ENCODE peak calls at places on chromosomes 7 and 10, in nine cellular contexts. One of them, this sample, is unnamed.

GRCh38 chr10:97140887-97141745 is 44.6 kb downstream of the SLIT1 start:
- DNase-seq in GM23338: peak; percentile 60
- DNase-seq in cardiac muscle cell: no peak
- DNase-seq in aorta: no peak
- DNase-seq in Peyer's patch: no peak
- DNase-seq in tibial nerve: no peak
- DNase-seq in stomach: no peak
- DNase-seq in prostate gland: no peak
- DNase-seq in naive thymus-derived CD4-positive, alpha-beta T cell: no peak
- DNase-seq in this sample: no peak

GRCh38 chr7:16732828-16733227 is 20.7 kb upstream of the TSPAN13 start:
- DNase-seq in aorta: no peak
- DNase-seq in cardiac muscle cell: no peak
- DNase-seq in prostate gland: no peak
- DNase-seq in tibial nerve: no peak
- DNase-seq in naive thymus-derived CD4-positive, alpha-beta T cell: no peak
- DNase-seq in GM23338: no peak
- DNase-seq in stomach: no peak
- DNase-seq in Peyer's patch: no peak
- DNase-seq in this sample: no peak

GRCh38 chr7:17013204-17013603 is 131.4 kb upstream of the AGR3 start:
- DNase-seq in prostate gland: no peak
- DNase-seq in stomach: no peak
- DNase-seq in Peyer's patch: no peak
- DNase-seq in aorta: no peak
- DNase-seq in tibial nerve: no peak
- DNase-seq in naive thymus-derived CD4-positive, alpha-beta T cell: no peak
- DNase-seq in cardiac muscle cell: peak; percentile 38
- DNase-seq in GM23338: no peak
- DNase-seq in this sample: no peak

GRCh38 chr10:27568196-27569175 is 64.4 kb downstream of the RAB18 start:
- DNase-seq in tibial nerve: no peak
- DNase-seq in stomach: no peak
- DNase-seq in Peyer's patch: no peak
- DNase-seq in cardiac muscle cell: peak; percentile 67
- DNase-seq in aorta: no peak
- DNase-seq in prostate gland: no peak
- DNase-seq in GM23338: no peak
- DNase-seq in naive thymus-derived CD4-positive, alpha-beta T cell: no peak
- DNase-seq in this sample: no peak

GRCh38 chr10:112184379-112184778 is 814 bp upstream of the GPAM start:
- DNase-seq in prostate gland: no peak
- DNase-seq in cardiac muscle cell: no peak
- DNase-seq in naive thymus-derived CD4-positive, alpha-beta T cell: no peak
- DNase-seq in stomach: no peak
- DNase-seq in tibial nerve: no peak
- DNase-seq in aorta: no peak
- DNase-seq in GM23338: peak; percentile 1
- DNase-seq in Peyer's patch: no peak
- DNase-seq in this sample: no peak

GRCh38 chr10:101538481-101538880 is 49.6 kb downstream of the POLL start:
- DNase-seq in prostate gland: no peak
- DNase-seq in GM23338: no peak
- DNase-seq in cardiac muscle cell: no peak
- DNase-seq in tibial nerve: no peak
- DNase-seq in aorta: no peak
- DNase-seq in naive thymus-derived CD4-positive, alpha-beta T cell: no peak
- DNase-seq in Peyer's patch: no peak
- DNase-seq in stomach: no peak
- DNase-seq in this sample: no peak

GRCh38 chr7:155533827-155534690 is 12.3 kb downstream of the CNPY1 start:
- DNase-seq in tibial nerve: no peak
- DNase-seq in GM23338: peak; percentile 89
- DNase-seq in stomach: no peak
- DNase-seq in aorta: no peak
- DNase-seq in cardiac muscle cell: peak; percentile 22
- DNase-seq in prostate gland: no peak
- DNase-seq in naive thymus-derived CD4-positive, alpha-beta T cell: no peak
- DNase-seq in Peyer's patch: no peak
- DNase-seq in this sample: no peak

GRCh38 chr10:17412323-17412722 is 42.1 kb downstream of the ST8SIA6 start:
- DNase-seq in cardiac muscle cell: no peak
- DNase-seq in prostate gland: no peak
- DNase-seq in aorta: no peak
- DNase-seq in stomach: no peak
- DNase-seq in GM23338: peak; percentile 65
- DNase-seq in naive thymus-derived CD4-positive, alpha-beta T cell: no peak
- DNase-seq in Peyer's patch: no peak
- DNase-seq in tibial nerve: no peak
- DNase-seq in this sample: no peak

DNA sequence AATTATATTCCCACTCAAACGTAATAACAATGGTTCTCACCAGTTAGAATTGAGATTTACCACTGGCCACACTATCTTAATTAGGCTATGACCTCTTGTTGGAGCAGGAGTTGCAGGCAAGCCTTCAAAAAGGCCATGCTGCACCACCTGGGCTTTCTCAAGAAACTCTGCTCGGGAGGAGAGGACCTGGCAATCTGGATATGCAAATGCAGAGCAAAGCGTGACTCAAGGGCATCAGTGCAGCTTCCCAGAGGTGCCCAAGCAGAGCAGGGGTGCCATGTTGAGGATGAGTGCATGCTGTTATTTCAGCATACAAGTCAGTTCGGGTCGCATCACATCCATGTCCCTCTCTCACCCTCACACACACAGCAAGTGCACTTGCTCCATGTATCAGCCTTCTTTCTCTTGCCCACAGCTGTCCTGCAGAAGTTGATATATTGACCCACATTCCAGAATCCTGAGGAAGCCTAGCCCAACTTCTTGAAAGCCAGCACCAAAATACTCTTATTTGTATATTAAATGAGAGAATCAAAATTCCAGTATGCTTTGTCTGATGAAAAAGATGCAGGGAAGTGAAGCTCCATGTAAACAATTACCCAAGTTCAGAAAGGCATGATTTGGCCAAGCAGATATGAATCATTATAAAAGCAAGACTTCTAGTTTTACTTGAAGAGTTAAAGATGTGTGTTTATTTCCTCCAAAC is 55.7 kb upstream of the IL6 start:
- DNase-seq in stomach: no peak
- DNase-seq in prostate gland: no peak
- DNase-seq in naive thymus-derived CD4-positive, alpha-beta T cell: no peak
- DNase-seq in tibial nerve: no peak
- DNase-seq in Peyer's patch: no peak
- DNase-seq in cardiac muscle cell: no peak
- DNase-seq in aorta: no peak
- DNase-seq in GM23338: no peak
- DNase-seq in this sample: no peak
- H3K27me3 ChIP-seq in stomach: no peaks in the 10 kb centered on the region
- H3K27me3 ChIP-seq in prostate gland: no peaks in the 10 kb centered on the region
- H3K27me3 ChIP-seq in naive thymus-derived CD4-positive, alpha-beta T cell: no peaks in the 10 kb centered on the region
- H3K27me3 ChIP-seq in tibial nerve: no peaks in the 10 kb centered on the region
- H3K27me3 ChIP-seq in Peyer's patch: no peaks in the 10 kb centered on the region
- H3K27me3 ChIP-seq in cardiac muscle cell: no peaks in the 10 kb centered on the region
- H3K27me3 ChIP-seq in aorta: no peaks in the 10 kb centered on the region
- H3K27me3 ChIP-seq in GM23338: no peaks in the 10 kb centered on the region
- H3K27me3 ChIP-seq in this sample: no peaks in the 10 kb centered on the region

GRCh38 chr10:5977471-5978370 is at the start of gene IL15RA:
- DNase-seq in naive thymus-derived CD4-positive, alpha-beta T cell: peak; percentile 75
- DNase-seq in aorta: peak; percentile 90
- DNase-seq in prostate gland: peak; percentile 53
- DNase-seq in GM23338: peak; percentile 78
- DNase-seq in stomach: peak; percentile 90
- DNase-seq in cardiac muscle cell: peak; percentile 71
- DNase-seq in tibial nerve: peak; percentile 26
- DNase-seq in Peyer's patch: peak; percentile 80
- DNase-seq in this sample: peak; percentile 80

GRCh38 chr10:5976689-5977470 is 463 bp downstream of the IL15RA start:
- DNase-seq in aorta: peak; percentile 67
- DNase-seq in Peyer's patch: peak; percentile 62
- DNase-seq in cardiac muscle cell: peak; percentile 69
- DNase-seq in GM23338: peak; percentile 57
- DNase-seq in prostate gland: peak; percentile 24
- DNase-seq in tibial nerve: no peak
- DNase-seq in naive thymus-derived CD4-positive, alpha-beta T cell: peak; percentile 21
- DNase-seq in stomach: peak; percentile 52
- DNase-seq in this sample: peak; percentile 79

GRCh38 chr10:5973069-5973468 is 4.3 kb downstream of the IL15RA start:
- DNase-seq in naive thymus-derived CD4-positive, alpha-beta T cell: no peak
- DNase-seq in stomach: peak; percentile 22
- DNase-seq in tibial nerve: no peak
- DNase-seq in aorta: no peak
- DNase-seq in GM23338: no peak
- DNase-seq in cardiac muscle cell: no peak
- DNase-seq in Peyer's patch: peak; percentile 13
- DNase-seq in prostate gland: no peak
- DNase-seq in this sample: no peak

GRCh38 chr10:5971886-5972285 is 5.5 kb downstream of the IL15RA start:
- DNase-seq in prostate gland: no peak
- DNase-seq in stomach: no peak
- DNase-seq in aorta: no peak
- DNase-seq in cardiac muscle cell: peak; percentile 67
- DNase-seq in GM23338: no peak
- DNase-seq in naive thymus-derived CD4-positive, alpha-beta T cell: no peak
- DNase-seq in Peyer's patch: peak; percentile 11
- DNase-seq in tibial nerve: no peak
- DNase-seq in this sample: no peak

DNA sequence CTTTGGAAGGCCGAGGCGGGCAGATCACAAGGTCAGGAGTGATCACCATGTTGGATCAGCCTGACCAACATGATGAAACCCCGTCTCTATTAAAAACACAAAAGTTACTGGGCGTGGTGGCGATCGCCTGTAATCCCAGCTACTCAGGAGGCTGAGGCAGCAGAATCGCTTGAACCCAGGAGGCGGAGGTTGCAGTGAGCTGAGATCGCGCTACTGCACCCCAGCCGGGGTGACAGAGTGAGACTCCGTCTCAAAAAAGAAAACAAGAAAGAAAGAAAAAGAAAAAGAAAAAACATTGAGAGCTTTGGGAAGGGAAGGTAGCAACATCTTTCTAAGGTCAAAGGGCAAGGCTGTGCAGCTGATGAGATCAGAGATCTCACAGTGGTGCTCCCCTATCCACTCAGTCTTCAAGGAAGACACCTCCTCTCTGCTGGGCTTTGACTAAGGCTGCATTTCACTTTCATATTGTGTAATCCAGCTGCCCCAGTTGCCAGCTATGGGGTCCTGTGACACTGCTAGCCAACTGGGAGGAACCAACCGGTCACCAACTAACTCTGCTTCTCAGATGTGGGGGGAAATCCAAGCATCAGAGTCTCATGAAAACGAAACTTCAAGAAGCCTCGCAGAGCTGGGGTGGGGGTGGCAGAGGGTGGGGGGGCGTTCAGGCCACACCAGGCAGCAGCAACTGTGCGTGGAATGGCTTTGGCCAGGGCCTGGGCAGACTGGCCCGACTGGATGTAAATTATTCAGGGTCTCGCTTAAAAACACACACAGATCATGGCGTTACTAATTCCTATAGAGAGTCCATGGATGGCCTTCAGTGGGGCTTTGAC is 1.5 kb downstream of the IL15RA start:
- DNase-seq in stomach: peak; percentile 49
- DNase-seq in naive thymus-derived CD4-positive, alpha-beta T cell: peak; percentile 28
- DNase-seq in prostate gland: no peak
- DNase-seq in GM23338: no peak
- DNase-seq in aorta: peak; percentile 77
- DNase-seq in Peyer's patch: peak; percentile 62
- DNase-seq in tibial nerve: peak; percentile 43
- DNase-seq in cardiac muscle cell: peak; percentile 64
- DNase-seq in this sample: peak; percentile 46
- H3K27me3 ChIP-seq in stomach: no peaks in the 10 kb centered on the region
- H3K27me3 ChIP-seq in naive thymus-derived CD4-positive, alpha-beta T cell: no peaks in the 10 kb centered on the region
- H3K27me3 ChIP-seq in prostate gland: no peaks in the 10 kb centered on the region
- H3K27me3 ChIP-seq in GM23338: peaks cover 55% of the 10 kb centered on the region
- H3K27me3 ChIP-seq in aorta: no peaks in the 10 kb centered on the region
- H3K27me3 ChIP-seq in Peyer's patch: no peaks in the 10 kb centered on the region
- H3K27me3 ChIP-seq in tibial nerve: no peaks in the 10 kb centered on the region
- H3K27me3 ChIP-seq in cardiac muscle cell: peaks cover 68% of the 10 kb centered on the region
- H3K27me3 ChIP-seq in this sample: no peaks in the 10 kb centered on the region

GRCh38 chr10:131871673-131872005 is 29.2 kb upstream of the PPP2R2D start:
- DNase-seq in prostate gland: no peak
- DNase-seq in cardiac muscle cell: no peak
- DNase-seq in stomach: no peak
- DNase-seq in tibial nerve: no peak
- DNase-seq in GM23338: no peak
- DNase-seq in Peyer's patch: no peak
- DNase-seq in naive thymus-derived CD4-positive, alpha-beta T cell: no peak
- DNase-seq in aorta: no peak
- DNase-seq in this sample: no peak

GRCh38 chr10:131870831-131871672 is 29.8 kb upstream of the PPP2R2D start:
- DNase-seq in cardiac muscle cell: no peak
- DNase-seq in GM23338: no peak
- DNase-seq in prostate gland: no peak
- DNase-seq in aorta: no peak
- DNase-seq in Peyer's patch: no peak
- DNase-seq in stomach: no peak
- DNase-seq in naive thymus-derived CD4-positive, alpha-beta T cell: no peak
- DNase-seq in tibial nerve: no peak
- DNase-seq in this sample: no peak

GRCh38 chr10:131868436-131868835 is 32.4 kb upstream of the PPP2R2D start:
- DNase-seq in stomach: no peak
- DNase-seq in GM23338: no peak
- DNase-seq in tibial nerve: no peak
- DNase-seq in Peyer's patch: no peak
- DNase-seq in prostate gland: no peak
- DNase-seq in aorta: no peak
- DNase-seq in cardiac muscle cell: no peak
- DNase-seq in naive thymus-derived CD4-positive, alpha-beta T cell: no peak
- DNase-seq in this sample: no peak

GRCh38 chr10:131870411-131870810 is 30.4 kb upstream of the PPP2R2D start:
- DNase-seq in aorta: no peak
- DNase-seq in tibial nerve: no peak
- DNase-seq in cardiac muscle cell: no peak
- DNase-seq in Peyer's patch: no peak
- DNase-seq in naive thymus-derived CD4-positive, alpha-beta T cell: no peak
- DNase-seq in stomach: no peak
- DNase-seq in prostate gland: no peak
- DNase-seq in GM23338: no peak
- DNase-seq in this sample: no peak

GRCh38 chr10:131869344-131869743 is 31.5 kb upstream of the PPP2R2D start:
- DNase-seq in GM23338: no peak
- DNase-seq in Peyer's patch: no peak
- DNase-seq in cardiac muscle cell: no peak
- DNase-seq in aorta: no peak
- DNase-seq in tibial nerve: no peak
- DNase-seq in stomach: no peak
- DNase-seq in naive thymus-derived CD4-positive, alpha-beta T cell: no peak
- DNase-seq in prostate gland: no peak
- DNase-seq in this sample: no peak
- H3K27me3 ChIP-seq in GM23338: no peaks in the 10 kb centered on the region
- H3K27me3 ChIP-seq in Peyer's patch: no peaks in the 10 kb centered on the region
- H3K27me3 ChIP-seq in cardiac muscle cell: no peaks in the 10 kb centered on the region
- H3K27me3 ChIP-seq in aorta: no peaks in the 10 kb centered on the region
- H3K27me3 ChIP-seq in tibial nerve: peaks cover 26% of the 10 kb centered on the region
- H3K27me3 ChIP-seq in stomach: peaks cover 18% of the 10 kb centered on the region
- H3K27me3 ChIP-seq in naive thymus-derived CD4-positive, alpha-beta T cell: no peaks in the 10 kb centered on the region
- H3K27me3 ChIP-seq in prostate gland: no peaks in the 10 kb centered on the region
- H3K27me3 ChIP-seq in this sample: no peaks in the 10 kb centered on the region

DNA sequence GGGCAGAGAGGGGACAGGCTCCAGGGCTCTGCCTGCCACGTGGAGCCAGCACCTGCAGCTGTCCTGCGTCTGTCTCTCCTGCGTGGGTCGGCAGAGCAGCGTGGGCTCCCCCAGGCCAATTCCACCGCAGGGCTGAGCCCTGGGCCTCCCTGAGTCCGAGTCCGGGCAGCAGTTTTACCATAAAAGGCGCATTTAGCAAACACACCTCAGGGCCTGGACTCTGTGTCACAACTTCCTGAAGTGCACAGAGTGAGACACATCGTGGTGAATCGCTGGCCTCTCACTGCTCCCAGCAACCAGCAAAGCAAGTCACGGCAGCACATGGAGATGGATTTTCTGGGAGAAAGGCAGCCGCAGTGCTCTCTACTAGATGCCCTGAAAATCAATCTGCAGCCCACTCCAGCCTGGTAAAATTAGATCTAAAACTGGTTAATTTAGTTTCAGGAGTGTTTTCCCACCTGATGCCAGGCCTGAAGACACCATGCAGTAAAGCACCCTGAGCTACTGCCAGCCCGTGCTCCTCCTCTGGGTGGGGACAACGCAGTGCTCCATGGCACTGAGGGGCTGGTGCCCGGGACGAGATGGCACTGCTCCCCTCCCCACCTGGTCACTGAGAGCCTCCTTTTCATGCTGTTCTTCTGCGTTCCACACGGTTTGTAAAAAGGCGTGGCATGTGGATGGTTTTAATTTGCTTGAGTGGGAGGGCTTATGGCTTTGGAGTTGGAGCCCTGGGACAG is 337.0 kb downstream of the ADARB2 start:
- DNase-seq in cardiac muscle cell: no peak
- DNase-seq in stomach: peak; percentile 9
- DNase-seq in tibial nerve: no peak
- DNase-seq in aorta: no peak
- DNase-seq in Peyer's patch: no peak
- DNase-seq in naive thymus-derived CD4-positive, alpha-beta T cell: no peak
- DNase-seq in GM23338: no peak
- DNase-seq in prostate gland: no peak
- DNase-seq in this sample: no peak
- H3K27me3 ChIP-seq in cardiac muscle cell: no peaks in the 10 kb centered on the region
- H3K27me3 ChIP-seq in stomach: no peaks in the 10 kb centered on the region
- H3K27me3 ChIP-seq in tibial nerve: no peaks in the 10 kb centered on the region
- H3K27me3 ChIP-seq in aorta: no peaks in the 10 kb centered on the region
- H3K27me3 ChIP-seq in Peyer's patch: no peaks in the 10 kb centered on the region
- H3K27me3 ChIP-seq in naive thymus-derived CD4-positive, alpha-beta T cell: no peaks in the 10 kb centered on the region
- H3K27me3 ChIP-seq in GM23338: no peaks in the 10 kb centered on the region
- H3K27me3 ChIP-seq in prostate gland: peaks cover 2% of the 10 kb centered on the region
- H3K27me3 ChIP-seq in this sample: no peaks in the 10 kb centered on the region